ENCODE peak calls at places on chromosomes 6 and 20, in seven cellular contexts. One of them, this sample, is unnamed.

GRCh38 chr20:13856356-13856755 is 71.5 kb downstream of the NDUFAF5 start:
- DNase-seq in fibroblast of pulmonary artery: no peak
- DNase-seq in NCI-H1048: no peak
- DNase-seq in NCI-H1105: no peak
- DNase-seq in A172: no peak
- DNase-seq in kidney tubule cell: no peak
- DNase-seq in activated effector memory CD4-positive, alpha-beta T cell treated with Interleukin-2 at 50 U/mL for 16 hours: no peak
- DNase-seq in this sample: no peak

GRCh38 chr6:139290787-139291294 is 957 bp downstream of the TXLNB start:
- DNase-seq in fibroblast of pulmonary artery: peak
- DNase-seq in NCI-H1048: no peak
- DNase-seq in NCI-H1105: no peak
- DNase-seq in A172: peak
- DNase-seq in kidney tubule cell: peak
- DNase-seq in activated effector memory CD4-positive, alpha-beta T cell treated with Interleukin-2 at 50 U/mL for 16 hours: no peak
- DNase-seq in this sample: no peak

GRCh38 chr20:48716086-48716485 is 111.7 kb downstream of the PREX1 start:
- DNase-seq in fibroblast of pulmonary artery: no peak
- DNase-seq in NCI-H1048: no peak
- DNase-seq in NCI-H1105: no peak
- DNase-seq in A172: no peak
- DNase-seq in kidney tubule cell: no peak
- DNase-seq in activated effector memory CD4-positive, alpha-beta T cell treated with Interleukin-2 at 50 U/mL for 16 hours: peak
- DNase-seq in this sample: no peak

GRCh38 chr6:3887150-3887700 is 38.1 kb downstream of the FAM50B start:
- DNase-seq in fibroblast of pulmonary artery: peak
- DNase-seq in NCI-H1048: no peak
- DNase-seq in NCI-H1105: no peak
- DNase-seq in A172: peak
- DNase-seq in kidney tubule cell: peak
- DNase-seq in activated effector memory CD4-positive, alpha-beta T cell treated with Interleukin-2 at 50 U/mL for 16 hours: no peak
- DNase-seq in this sample: peak

GRCh38 chr20:7843613-7844012 is 96.6 kb downstream of the HAO1 start:
- DNase-seq in fibroblast of pulmonary artery: peak
- DNase-seq in NCI-H1048: no peak
- DNase-seq in NCI-H1105: no peak
- DNase-seq in A172: no peak
- DNase-seq in kidney tubule cell: peak
- DNase-seq in activated effector memory CD4-positive, alpha-beta T cell treated with Interleukin-2 at 50 U/mL for 16 hours: no peak
- DNase-seq in this sample: no peak

GRCh38 chr6:16805190-16805860 is 44.1 kb upstream of the ATXN1 start:
- DNase-seq in fibroblast of pulmonary artery: no peak
- DNase-seq in NCI-H1048: no peak
- DNase-seq in NCI-H1105: no peak
- DNase-seq in A172: peak
- DNase-seq in kidney tubule cell: no peak
- DNase-seq in activated effector memory CD4-positive, alpha-beta T cell treated with Interleukin-2 at 50 U/mL for 16 hours: no peak
- DNase-seq in this sample: no peak

GRCh38 chr6:87722831-87723726 is 21.0 kb upstream of the AKIRIN2 start:
- DNase-seq in fibroblast of pulmonary artery: peak
- DNase-seq in NCI-H1048: no peak
- DNase-seq in NCI-H1105: no peak
- DNase-seq in A172: peak
- DNase-seq in kidney tubule cell: peak
- DNase-seq in activated effector memory CD4-positive, alpha-beta T cell treated with Interleukin-2 at 50 U/mL for 16 hours: no peak
- DNase-seq in this sample: peak

GRCh38 chr20:41316602-41317535 is 662 bp downstream of the ZHX3 start:
- DNase-seq in fibroblast of pulmonary artery: peak
- DNase-seq in NCI-H1048: no peak
- DNase-seq in NCI-H1105: peak
- DNase-seq in A172: peak
- DNase-seq in kidney tubule cell: peak
- DNase-seq in activated effector memory CD4-positive, alpha-beta T cell treated with Interleukin-2 at 50 U/mL for 16 hours: peak
- DNase-seq in this sample: peak

GRCh38 chr20:56914532-56914931 is 285.4 kb downstream of the TFAP2C start:
- DNase-seq in fibroblast of pulmonary artery: no peak
- DNase-seq in NCI-H1048: no peak
- DNase-seq in NCI-H1105: no peak
- DNase-seq in A172: no peak
- DNase-seq in kidney tubule cell: no peak
- DNase-seq in activated effector memory CD4-positive, alpha-beta T cell treated with Interleukin-2 at 50 U/mL for 16 hours: no peak
- DNase-seq in this sample: no peak

GRCh38 chr6:151803743-151804142 is 3.7 kb upstream of the ESR1 start:
- DNase-seq in fibroblast of pulmonary artery: no peak
- DNase-seq in NCI-H1048: no peak
- DNase-seq in NCI-H1105: no peak
- DNase-seq in A172: no peak
- DNase-seq in kidney tubule cell: no peak
- DNase-seq in activated effector memory CD4-positive, alpha-beta T cell treated with Interleukin-2 at 50 U/mL for 16 hours: no peak
- DNase-seq in this sample: no peak

GRCh38 chr6:5439749-5440148 is 178.4 kb downstream of the FARS2 start:
- DNase-seq in fibroblast of pulmonary artery: no peak
- DNase-seq in NCI-H1048: no peak
- DNase-seq in NCI-H1105: no peak
- DNase-seq in A172: no peak
- DNase-seq in kidney tubule cell: no peak
- DNase-seq in activated effector memory CD4-positive, alpha-beta T cell treated with Interleukin-2 at 50 U/mL for 16 hours: no peak
- DNase-seq in this sample: no peak

GRCh38 chr6:71410164-71410566 is 121.6 kb downstream of the OGFRL1 start:
- DNase-seq in fibroblast of pulmonary artery: no peak
- DNase-seq in NCI-H1048: no peak
- DNase-seq in NCI-H1105: no peak
- DNase-seq in A172: peak
- DNase-seq in kidney tubule cell: peak
- DNase-seq in activated effector memory CD4-positive, alpha-beta T cell treated with Interleukin-2 at 50 U/mL for 16 hours: no peak
- DNase-seq in this sample: peak

GRCh38 chr6:130933712-130934200 is 106.5 kb downstream of the SMLR1 start:
- DNase-seq in fibroblast of pulmonary artery: peak
- DNase-seq in NCI-H1048: peak
- DNase-seq in NCI-H1105: no peak
- DNase-seq in A172: no peak
- DNase-seq in kidney tubule cell: peak
- DNase-seq in activated effector memory CD4-positive, alpha-beta T cell treated with Interleukin-2 at 50 U/mL for 16 hours: no peak
- DNase-seq in this sample: no peak

GRCh38 chr6:167789358-167789757 is 37.4 kb upstream of the AFDN start:
- DNase-seq in fibroblast of pulmonary artery: no peak
- DNase-seq in NCI-H1048: no peak
- DNase-seq in NCI-H1105: no peak
- DNase-seq in A172: no peak
- DNase-seq in kidney tubule cell: no peak
- DNase-seq in activated effector memory CD4-positive, alpha-beta T cell treated with Interleukin-2 at 50 U/mL for 16 hours: no peak
- DNase-seq in this sample: no peak

GRCh38 chr6:170221052-170221752 is 69.7 kb downstream of the DLL1 start:
- DNase-seq in fibroblast of pulmonary artery: no peak
- DNase-seq in NCI-H1048: no peak
- DNase-seq in NCI-H1105: no peak
- DNase-seq in A172: no peak
- DNase-seq in kidney tubule cell: no peak
- DNase-seq in activated effector memory CD4-positive, alpha-beta T cell treated with Interleukin-2 at 50 U/mL for 16 hours: no peak
- DNase-seq in this sample: no peak

GRCh38 chr20:57627972-57628650 is 7.9 kb upstream of the ZBP1 start:
- DNase-seq in fibroblast of pulmonary artery: peak
- DNase-seq in NCI-H1048: no peak
- DNase-seq in NCI-H1105: no peak
- DNase-seq in A172: no peak
- DNase-seq in kidney tubule cell: no peak
- DNase-seq in activated effector memory CD4-positive, alpha-beta T cell treated with Interleukin-2 at 50 U/mL for 16 hours: peak
- DNase-seq in this sample: no peak

GRCh38 chr6:156167289-156168076 is 609.7 kb upstream of the ARID1B start:
- DNase-seq in fibroblast of pulmonary artery: peak
- DNase-seq in NCI-H1048: no peak
- DNase-seq in NCI-H1105: peak
- DNase-seq in A172: no peak
- DNase-seq in kidney tubule cell: no peak
- DNase-seq in activated effector memory CD4-positive, alpha-beta T cell treated with Interleukin-2 at 50 U/mL for 16 hours: no peak
- DNase-seq in this sample: no peak

GRCh38 chr20:48910360-48910781 is 11.1 kb upstream of the ARFGEF2 start:
- DNase-seq in fibroblast of pulmonary artery: peak
- DNase-seq in NCI-H1048: no peak
- DNase-seq in NCI-H1105: no peak
- DNase-seq in A172: no peak
- DNase-seq in kidney tubule cell: no peak
- DNase-seq in activated effector memory CD4-positive, alpha-beta T cell treated with Interleukin-2 at 50 U/mL for 16 hours: no peak
- DNase-seq in this sample: no peak

GRCh38 chr6:15264902-15265761 is 19.3 kb downstream of the JARID2 start:
- DNase-seq in fibroblast of pulmonary artery: peak
- DNase-seq in NCI-H1048: no peak
- DNase-seq in NCI-H1105: no peak
- DNase-seq in A172: no peak
- DNase-seq in kidney tubule cell: no peak
- DNase-seq in activated effector memory CD4-positive, alpha-beta T cell treated with Interleukin-2 at 50 U/mL for 16 hours: no peak
- DNase-seq in this sample: no peak

GRCh38 chr6:125888989-125889656 is 67.4 kb upstream of the HINT3 start:
- DNase-seq in fibroblast of pulmonary artery: peak
- DNase-seq in NCI-H1048: no peak
- DNase-seq in NCI-H1105: no peak
- DNase-seq in A172: peak
- DNase-seq in kidney tubule cell: peak
- DNase-seq in activated effector memory CD4-positive, alpha-beta T cell treated with Interleukin-2 at 50 U/mL for 16 hours: no peak
- DNase-seq in this sample: peak

GRCh38 chr6:145548941-145549652 is 186.2 kb downstream of the EPM2A start:
- DNase-seq in fibroblast of pulmonary artery: no peak
- DNase-seq in NCI-H1048: no peak
- DNase-seq in NCI-H1105: no peak
- DNase-seq in A172: no peak
- DNase-seq in kidney tubule cell: no peak
- DNase-seq in activated effector memory CD4-positive, alpha-beta T cell treated with Interleukin-2 at 50 U/mL for 16 hours: no peak
- DNase-seq in this sample: no peak

GRCh38 chr6:124356276-124356810 is 552.7 kb downstream of the NKAIN2 start:
- DNase-seq in fibroblast of pulmonary artery: no peak
- DNase-seq in NCI-H1048: no peak
- DNase-seq in NCI-H1105: no peak
- DNase-seq in A172: no peak
- DNase-seq in kidney tubule cell: no peak
- DNase-seq in activated effector memory CD4-positive, alpha-beta T cell treated with Interleukin-2 at 50 U/mL for 16 hours: no peak
- DNase-seq in this sample: no peak